ENCODE peak calls at places on chromosomes 4 and X, in five cellular contexts. V, I, P, H and W are unnamed samples.

GRCh38 chr4:172596206-172596605 is 572.4 kb upstream of the GALNT7 start:
- DNase-seq in V (no peak), P (no peak), I (no peak), H (no peak), W (no peak)

GRCh38 chrX:97936296-97936695 is 1052.6 kb downstream of the RPA4 start:
- DNase-seq in P (no peak), H (no peak), I (no peak), V (no peak), W (no peak)

GRCh38 chrX:153226344-153227190 is 47.5 kb downstream of the MAGEA1 start:
- DNase-seq in I (no peak), P (no peak), H (peak), V (no peak), W (no peak)

GRCh38 chr4:175504316-175504715 is 307.7 kb downstream of the GPM6A start:
- DNase-seq in P (no peak), I (no peak), H (no peak), V (no peak), W (no peak)

GRCh38 chr4:59612235-59612634 is 1587.9 kb upstream of the ADGRL3 start:
- DNase-seq in V (no peak), H (no peak), P (no peak), I (no peak), W (no peak)

GRCh38 chr4:163448541-163449203 is 24.9 kb downstream of the TKTL2 start:
- DNase-seq in I (no peak), V (no peak), P (no peak), H (no peak), W (no peak)

GRCh38 chr4:81504685-81505598 is 33.2 kb upstream of the RASGEF1B start:
- DNase-seq in P (no peak), I (peak), H (no peak), V (no peak), W (no peak)

GRCh38 chrX:39630344-39630743 is 467.4 kb downstream of the BCOR start:
- DNase-seq in P (no peak), V (no peak), I (no peak), H (no peak), W (no peak)

GRCh38 chr4:4302416-4302815 is 12.4 kb downstream of the ZBTB49 start:
- DNase-seq in I (no peak), H (no peak), V (no peak), P (no peak), W (peak)

GRCh38 chrX:118116308-118117068 is at the start of gene KLHL13:
- DNase-seq in H (no peak), I (no peak), P (peak), V (no peak), W (no peak)

GRCh38 chr4:158170691-158171455 is 2.0 kb downstream of the GASK1B start:
- DNase-seq in H (no peak), V (peak), P (no peak), I (no peak), W (no peak)

GRCh38 chr4:143438710-143439109 is 74.8 kb upstream of the SMARCA5 start:
- DNase-seq in V (no peak), P (no peak), I (no peak), H (no peak), W (no peak)

GRCh38 chrX:49995021-49995731 is 72.8 kb downstream of the CLCN5 start:
- DNase-seq in P (no peak), H (peak), V (no peak), I (no peak), W (no peak)

GRCh38 chr4:48904101-48904500 is 2.5 kb downstream of the OCIAD2 start:
- DNase-seq in I (no peak), H (no peak), V (no peak), P (no peak), W (no peak)

GRCh38 chr4:165879581-165879980 is 6.5 kb downstream of the TLL1 start:
- DNase-seq in P (no peak), V (no peak), H (no peak), I (no peak), W (no peak)

GRCh38 chrX:16125520-16126149 is 2.3 kb downstream of the GRPR start:
- DNase-seq in H (no peak), I (no peak), V (no peak), P (no peak), W (no peak)

GRCh38 chrX:47240619-47241018 is 7.8 kb downstream of the USP11 start:
- DNase-seq in I (no peak), V (no peak), P (no peak), H (no peak), W (no peak)

GRCh38 chr4:94253036-94253435 is 45.4 kb downstream of the SMARCAD1 start:
- DNase-seq in I (no peak), V (no peak), H (peak), P (no peak), W (no peak)

GRCh38 chr4:159267023-159267939 is 164.4 kb downstream of the RAPGEF2 start:
- DNase-seq in H (no peak), I (no peak), P (no peak), V (no peak), W (no peak)

GRCh38 chr4:106587558-106587957 is 219.0 kb upstream of the GIMD1 start:
- DNase-seq in I (no peak), H (no peak), P (no peak), V (no peak), W (no peak)

GRCh38 chr4:24858550-24858949 is 54.3 kb downstream of the CCDC149 start:
- DNase-seq in I (no peak), H (no peak), V (no peak), P (no peak), W (no peak)

GRCh38 chr4:4864940-4865704 is 5.7 kb downstream of the MSX1 start:
- DNase-seq in P (no peak), H (no peak), I (no peak), V (no peak), W (no peak)

GRCh38 chrX:120446503-120446902 is 22.6 kb downstream of the LAMP2 start:
- DNase-seq in I (no peak), V (no peak), H (no peak), P (no peak), W (no peak)

GRCh38 chr4:140861359-140862181 is 105.4 kb upstream of the TBC1D9 start:
- DNase-seq in I (no peak), P (peak), V (no peak), H (peak), W (no peak)

GRCh38 chr4:185836268-185837084 is 24.5 kb upstream of the SORBS2 start:
- DNase-seq in I (no peak), P (no peak), H (no peak), V (no peak), W (no peak)

GRCh38 chr4:150609131-150609530 is 27.2 kb downstream of the MAB21L2 start:
- DNase-seq in I (no peak), V (no peak), H (no peak), P (no peak), W (no peak)

GRCh38 chr4:68597489-68597888 is 21.4 kb upstream of the UGT2B17 start:
- DNase-seq in H (no peak), I (no peak), V (no peak), P (no peak), W (no peak)
- TF ChIP-seq POLR2AphosphoS5 in H (no peak), I (no peak), V (no peak), P (no peak), W (no peak)

DNA sequence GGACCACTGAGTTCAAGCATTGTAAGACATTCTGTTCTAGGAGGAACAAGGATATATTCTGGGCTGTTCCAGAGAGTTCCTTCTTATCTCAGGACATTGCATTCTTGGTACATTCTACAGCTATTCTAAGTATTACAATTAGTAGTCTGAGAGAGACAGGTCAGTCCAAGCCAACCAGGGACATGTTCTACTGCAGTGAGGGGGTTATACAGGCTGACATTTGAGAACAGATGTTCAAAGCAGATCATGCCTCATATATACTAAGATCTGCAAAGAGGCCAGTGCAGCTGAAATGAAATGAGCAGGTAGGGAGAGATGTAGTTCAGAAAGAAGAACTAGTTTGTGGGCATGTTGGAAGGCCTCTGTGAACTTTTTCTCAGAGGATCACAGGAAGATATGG is 142.0 kb downstream of the CENPC start:
- DNase-seq in I (no peak), P (no peak), V (no peak), H (no peak), W (no peak)
- TF ChIP-seq POLR2A in I (no peak), P (no peak), V (no peak), H (no peak), W (no peak)

GRCh38 chr4:84964995-84965557 is 1.4 kb downstream of the WDFY3 start:
- DNase-seq in I (no peak), H (no peak), P (no peak), V (no peak), W (no peak)

GRCh38 chr4:84966382-84967291 is at the start of gene WDFY3:
- DNase-seq in P (peak), I (peak), V (peak), H (peak), W (no peak)

GRCh38 chr4:84968936-84969335 is 2.4 kb upstream of the WDFY3 start:
- DNase-seq in H (no peak), P (no peak), V (no peak), I (no peak), W (no peak)

GRCh38 chr4:84965558-84966381 is 720 bp downstream of the WDFY3 start:
- DNase-seq in H (no peak), P (peak), V (no peak), I (no peak), W (no peak)

GRCh38 chr4:84967292-84967651 is 782 bp upstream of the WDFY3 start:
- DNase-seq in V (no peak), H (no peak), P (no peak), I (no peak), W (no peak)
- TF ChIP-seq POLR2AphosphoS5 in V (no peak), H (no peak), P (no peak), I (no peak), W (no peak)

GRCh38 chrX:65999029-65999562 is 40.8 kb downstream of the VSIG4 start:
- DNase-seq in I (no peak), V (no peak), P (no peak), H (no peak), W (no peak)
- TF ChIP-seq POLR2A in I (no peak), V (no peak), P (no peak), H (no peak), W (no peak)